ENCODE peak calls at places on chromosomes 11 and 22, in ten cellular contexts. J is endothelial cell, U is astrocyte of the spinal cord, Z is spleen, O is fibroblast of lung, P is neural crest cell, V is IMR-90, Y is natural killer cell, X is left lung, W is OCI-LY7. E is an unnamed sample.
A peak's percentile ranks its signal among the peaks of the same experiment; 100 is the strongest.

GRCh38 chr22:50734343-50734771 is 3.6 kb upstream of the ACR start:
- DNase-seq in J (peak; percentile 5), U (no peak), Z (peak; percentile 62), O (no peak), P (no peak), V (no peak), Y (no peak), X (no peak), W (no peak), E (no peak)

GRCh38 chr22:44085743-44086741 is 61.9 kb downstream of the PARVB start:
- DNase-seq in J (peak; percentile 39), U (peak; percentile 64), Z (no peak), O (peak; percentile 64), P (no peak), V (peak; percentile 53), Y (no peak), X (peak; percentile 46), W (peak; percentile 59), E (no peak)

GRCh38 chr11:121467965-121468364 is 15.2 kb upstream of the SORL1-AS1 start:
- DNase-seq in J (no peak), U (no peak), Z (no peak), O (peak; percentile 30), P (no peak), V (no peak), Y (peak; percentile 40), X (peak; percentile 51), W (no peak), E (no peak)

GRCh38 chr22:49724030-49724892 is 103.4 kb downstream of the BRD1 start:
- DNase-seq in J (peak; percentile 52), U (no peak), Z (no peak), O (no peak), P (no peak), V (no peak), Y (no peak), X (no peak), W (peak; percentile 38), E (no peak)

GRCh38 chr11:2591805-2592204 is 108.0 kb downstream of the KCNQ1OT1 start:
- DNase-seq in J (no peak), U (no peak), Z (no peak), O (no peak), P (no peak), V (no peak), Y (peak; percentile 13), X (no peak), W (no peak), E (no peak)

GRCh38 chr11:128599729-128600128 is 12.4 kb upstream of the ETS1 start:
- DNase-seq in J (no peak), U (no peak), Z (no peak), O (peak; percentile 50), P (no peak), V (peak; percentile 91), Y (no peak), X (no peak), W (no peak), E (no peak)

GRCh38 chr11:130706572-130706971 is 209.7 kb downstream of the SNX19 start:
- DNase-seq in J (no peak), U (peak; percentile 68), Z (no peak), O (peak; percentile 91), P (no peak), V (peak; percentile 40), Y (no peak), X (no peak), W (no peak), E (no peak)

GRCh38 chr11:61654397-61654829 is 25.8 kb upstream of the DAGLA start:
- DNase-seq in J (no peak), U (no peak), Z (peak; percentile 82), O (no peak), P (no peak), V (no peak), Y (no peak), X (peak; percentile 62), W (no peak), E (no peak)

GRCh38 chr11:9253086-9253485 is 12.1 kb downstream of the DENND5A start:
- DNase-seq in J (no peak), U (no peak), Z (no peak), O (no peak), P (no peak), V (no peak), Y (no peak), X (no peak), W (no peak), E (no peak)

GRCh38 chr22:42357221-42357620 is 75.0 kb downstream of the NFAM1 start:
- DNase-seq in J (no peak), U (no peak), Z (no peak), O (no peak), P (no peak), V (no peak), Y (no peak), X (no peak), W (no peak), E (no peak)

GRCh38 chr22:42357634-42358296 is 74.4 kb downstream of the NFAM1 start:
- DNase-seq in J (no peak), U (no peak), Z (no peak), O (no peak), P (no peak), V (no peak), Y (no peak), X (peak; percentile 64), W (no peak), E (no peak)

GRCh38 chr22:42350373-42350772 is 79.9 kb upstream of the TCF20 start:
- DNase-seq in J (no peak), U (no peak), Z (no peak), O (no peak), P (no peak), V (no peak), Y (no peak), X (no peak), W (no peak), E (no peak)

GRCh38 chr22:42356547-42356946 is 75.7 kb downstream of the NFAM1 start:
- DNase-seq in J (no peak), U (no peak), Z (no peak), O (no peak), P (no peak), V (no peak), Y (no peak), X (no peak), W (peak; percentile 90), E (no peak)

DNA sequence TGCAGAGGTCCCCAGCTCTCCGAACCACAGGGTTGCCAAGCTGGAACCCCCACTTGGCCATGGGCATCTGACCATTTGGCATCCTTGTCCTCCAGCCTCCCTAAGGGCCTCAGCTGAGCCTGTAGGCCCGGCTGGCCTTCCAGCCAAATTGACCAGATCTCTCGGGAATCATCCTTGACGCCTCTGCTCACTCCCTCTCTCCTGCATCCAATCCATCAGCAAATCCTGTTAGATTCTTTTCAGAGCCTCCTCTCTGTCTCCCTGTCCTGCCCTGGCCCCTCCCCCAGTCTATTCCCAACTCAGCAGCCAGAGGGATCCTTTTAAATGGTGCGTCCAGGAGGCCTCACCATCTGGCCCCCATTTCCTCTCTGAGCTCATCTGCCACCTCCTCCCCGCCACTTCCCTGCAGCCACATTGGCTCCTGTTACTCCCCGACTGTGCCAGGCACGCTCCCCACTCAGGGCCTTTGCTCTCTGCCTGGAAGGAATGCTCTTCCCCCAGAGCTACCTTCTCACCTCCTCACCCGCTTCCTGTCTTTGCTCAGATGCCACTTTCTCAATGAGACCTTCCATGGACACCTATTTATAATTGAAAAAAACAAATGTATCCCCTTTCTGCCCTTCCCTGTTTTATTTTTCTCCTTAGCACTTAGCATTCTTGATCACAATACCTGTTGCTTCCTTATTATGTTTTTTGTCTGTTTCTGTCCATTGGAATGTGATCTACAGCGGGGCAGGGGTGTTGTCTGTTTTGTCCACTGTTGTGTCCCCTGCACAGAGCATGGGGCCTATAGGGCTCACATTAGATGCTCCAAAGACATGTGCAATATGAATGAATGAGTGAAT is 78.1 kb downstream of the NFAM1 start:
- DNase-seq in J (peak; percentile 42), U (no peak), Z (no peak), O (no peak), P (no peak), V (peak; percentile 13), Y (no peak), X (no peak), W (no peak), E (no peak)
- TF ChIP-seq CTCF in J (no peak), U (no peak), Z (no peak), O (no peak), P (no peak), V (no peak), Y (no peak), X (no peak), W (no peak), E (no peak)

DNA sequence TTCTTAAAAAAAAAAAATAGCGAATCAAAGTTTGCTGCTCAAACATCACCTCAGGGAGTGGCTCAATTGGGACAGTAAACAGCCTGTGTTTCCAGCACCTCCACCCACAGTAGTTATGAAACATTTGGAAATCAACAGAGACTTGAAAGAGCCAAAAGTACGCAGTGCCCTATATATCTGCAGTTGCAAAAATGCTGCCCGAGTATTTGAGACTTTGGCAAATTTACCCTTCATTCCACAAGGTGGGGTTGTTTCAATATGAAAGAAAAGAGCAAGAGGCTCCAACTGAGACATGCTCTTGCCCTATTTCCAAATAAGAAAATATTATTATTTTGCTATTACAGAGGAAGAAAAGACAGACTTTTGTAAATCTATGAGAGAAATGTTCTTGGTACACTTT is 851.1 kb upstream of the RAG2 start:
- DNase-seq in J (no peak), U (peak; percentile 73), Z (no peak), O (peak; percentile 49), P (no peak), V (peak; percentile 68), Y (no peak), X (no peak), W (no peak), E (no peak)
- TF ChIP-seq CTCF in J (peak; percentile 34), U (peak; percentile 60), Z (no peak), O (peak; percentile 63), P (peak; percentile 76), V (peak; percentile 74), Y (peak; percentile 55), X (no peak), W (peak; percentile 37), E (peak; percentile 67)

DNA sequence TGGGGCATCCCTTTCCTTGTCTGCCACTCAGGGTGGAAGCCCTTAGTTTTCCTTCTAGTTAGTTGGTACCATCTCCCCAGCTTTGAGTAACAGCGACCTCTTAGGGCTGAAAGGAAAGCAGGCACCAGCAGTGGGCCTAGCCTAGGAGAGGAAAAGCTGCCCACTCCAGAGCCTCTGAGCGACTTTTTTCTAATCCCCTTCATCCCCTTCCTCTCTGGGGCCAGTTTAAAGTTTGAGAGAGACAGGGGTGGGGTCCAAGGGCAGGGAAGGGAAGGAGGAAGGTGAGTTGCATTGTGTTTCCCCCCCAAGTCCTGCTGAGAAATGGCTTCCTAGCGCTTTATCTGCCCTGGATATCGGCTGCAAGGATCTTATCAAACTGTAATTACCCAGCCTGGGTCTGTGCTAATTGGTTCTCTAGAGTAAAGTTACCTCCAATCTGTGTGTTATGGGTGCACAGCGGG is 573.9 kb upstream of the CADM1 start:
- DNase-seq in J (peak; percentile 38), U (no peak), Z (no peak), O (peak; percentile 11), P (peak; percentile 22), V (peak; percentile 20), Y (no peak), X (no peak), W (peak; percentile 24), E (no peak)
- TF ChIP-seq CTCF in J (peak; percentile 25), U (peak; percentile 40), Z (no peak), O (peak; percentile 42), P (peak; percentile 55), V (peak; percentile 52), Y (no peak), X (no peak), W (peak; percentile 73), E (peak; percentile 61)

DNA sequence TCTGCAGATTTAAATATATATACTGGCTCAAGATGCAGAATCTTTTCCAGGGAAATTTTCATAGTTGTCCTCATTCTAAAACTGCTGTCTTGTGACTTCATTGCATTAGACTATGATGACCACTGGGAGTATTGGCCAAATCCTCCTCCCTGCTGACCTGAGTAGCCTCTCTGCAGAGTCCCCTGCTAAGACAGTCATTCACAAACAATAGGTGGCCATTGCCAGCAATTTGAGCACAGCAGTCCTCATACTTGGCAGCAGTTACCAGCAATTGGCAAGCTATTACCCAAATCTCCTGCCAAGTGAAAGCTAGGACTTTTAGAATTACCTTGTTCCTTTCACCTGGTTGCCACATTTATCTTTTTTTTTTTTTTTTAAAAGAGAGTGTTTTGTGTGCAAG is 325.8 kb downstream of the FAT3 start:
- DNase-seq in J (no peak), U (no peak), Z (no peak), O (no peak), P (no peak), V (no peak), Y (no peak), X (no peak), W (no peak), E (no peak)
- TF ChIP-seq CTCF in J (no peak), U (no peak), Z (no peak), O (no peak), P (no peak), V (no peak), Y (no peak), X (no peak), W (no peak), E (no peak)